ENCODE peak calls at places on chromosomes 12 and 14, in five cellular contexts. V is tibial nerve, T is esophagus squamous epithelium, W is right lobe of liver, I is IMR-90. Q is an unnamed sample.

GRCh38 chr12:19694627-19695026 is 255.3 kb downstream of the AEBP2 start:
- DNase-seq in V (no peak), T (no peak), W (no peak), I (peak; percentile 36), Q (no peak)

GRCh38 chr14:23047042-23047634 is 5.1 kb downstream of the PSMB11 start:
- DNase-seq in V (no peak), T (no peak), W (no peak), I (no peak), Q (no peak)

GRCh38 chr12:85676816-85677749 is 159.1 kb downstream of the RASSF9 start:
- DNase-seq in V (no peak), T (no peak), W (no peak), I (no peak), Q (no peak)

GRCh38 chr14:104928391-104929133 is 3.9 kb downstream of the PLD4 start:
- DNase-seq in V (no peak), T (no peak), W (no peak), I (no peak), Q (no peak)

GRCh38 chr14:65290830-65291229 is 121.7 kb upstream of the FUT8 start:
- DNase-seq in V (no peak), T (no peak), W (no peak), I (peak; percentile 85), Q (no peak)

GRCh38 chr12:18158774-18159557 is 69.0 kb upstream of the RERGL start:
- DNase-seq in V (peak; percentile 44), T (no peak), W (no peak), I (peak; percentile 25), Q (peak; percentile 60)

GRCh38 chr12:33322519-33322918 is 117.1 kb downstream of the SYT10 start:
- DNase-seq in V (no peak), T (no peak), W (no peak), I (no peak), Q (no peak)

GRCh38 chr12:19826988-19827550 is 387.8 kb downstream of the AEBP2 start:
- DNase-seq in V (no peak), T (no peak), W (no peak), I (peak; percentile 18), Q (no peak)

DNA sequence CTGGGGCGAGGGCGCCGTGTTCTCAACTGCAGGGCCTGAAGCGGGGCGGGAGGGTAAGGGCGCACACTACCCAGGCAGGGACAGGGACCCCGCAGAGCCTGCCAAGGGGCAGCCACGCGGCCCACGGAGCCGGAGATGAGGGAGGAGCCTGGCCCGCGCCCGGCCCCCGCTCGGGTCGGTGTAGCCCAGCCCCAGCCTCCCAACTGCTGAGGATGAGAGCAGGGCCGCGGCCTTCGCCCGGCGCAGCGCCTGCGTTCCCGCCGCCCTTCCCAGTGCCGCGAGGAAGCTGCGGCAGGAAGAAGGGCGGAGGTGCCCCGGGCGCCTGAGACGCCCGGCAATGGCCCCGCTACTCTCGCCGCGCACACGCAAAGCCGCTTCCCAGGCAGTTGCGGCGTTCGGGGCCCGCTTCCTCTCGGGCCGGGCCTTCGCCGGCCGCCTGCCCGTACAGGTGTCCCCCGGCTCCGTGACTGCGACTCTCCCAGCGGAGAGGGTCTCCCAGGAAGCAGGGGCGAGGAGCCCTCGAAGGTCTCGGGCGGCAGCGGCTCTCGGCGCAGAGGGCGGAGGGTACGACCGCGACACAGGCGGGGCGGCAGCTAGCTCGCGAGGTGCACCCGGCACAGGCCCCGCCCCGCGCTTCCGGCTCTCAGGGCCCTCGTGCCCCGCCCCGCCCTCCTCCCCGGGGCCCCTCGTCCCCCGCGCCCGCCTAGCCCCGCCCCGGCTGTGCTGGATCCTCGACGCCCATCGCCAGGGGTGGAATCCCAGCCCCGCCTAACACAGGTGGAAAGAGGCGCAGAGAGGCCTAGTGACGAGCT is 24.8 kb upstream of the YY1 start:
- DNase-seq in V (peak; percentile 69), T (peak; percentile 64), W (peak; percentile 96), I (peak; percentile 37), Q (peak; percentile 94)
- TF ChIP-seq POLR2A in V (peak; percentile 66), T (peak; percentile 93), W (peak; percentile 92), I (peak; percentile 64), Q (peak; percentile 87)

GRCh38 chr14:34023824-34024767 is 73.2 kb upstream of the EGLN3 start:
- DNase-seq in V (no peak), T (no peak), W (no peak), I (no peak), Q (no peak)
- TF ChIP-seq POLR2A in V (no peak), T (no peak), W (no peak), I (no peak), Q (no peak)

GRCh38 chr12:11651785-11652184 is 2.3 kb downstream of the ETV6 start:
- DNase-seq in V (no peak), T (no peak), W (no peak), I (peak; percentile 42), Q (peak; percentile 20)

GRCh38 chr12:11650697-11651281 is 1.3 kb downstream of the ETV6 start:
- DNase-seq in V (no peak), T (no peak), W (no peak), I (peak; percentile 37), Q (peak; percentile 55)

GRCh38 chr12:11651377-11651776 is 1.9 kb downstream of the ETV6 start:
- DNase-seq in V (no peak), T (no peak), W (no peak), I (no peak), Q (peak; percentile 29)

GRCh38 chr12:11653215-11653753 is 3.8 kb downstream of the ETV6 start:
- DNase-seq in V (no peak), T (no peak), W (no peak), I (peak; percentile 43), Q (peak; percentile 24)

GRCh38 chr12:11652351-11653040 is 3.0 kb downstream of the ETV6 start:
- DNase-seq in V (peak; percentile 40), T (no peak), W (no peak), I (peak; percentile 67), Q (peak; percentile 34)
- TF ChIP-seq POLR2A in V (no peak), T (peak; percentile 55), W (peak; percentile 40), I (peak; percentile 64), Q (peak; percentile 8)

GRCh38 chr12:14613718-14614117 is 46.0 kb upstream of the PLBD1 start:
- DNase-seq in V (no peak), T (no peak), W (no peak), I (no peak), Q (no peak)
- TF ChIP-seq POLR2A in V (no peak), T (no peak), W (no peak), I (no peak), Q (no peak)

DNA sequence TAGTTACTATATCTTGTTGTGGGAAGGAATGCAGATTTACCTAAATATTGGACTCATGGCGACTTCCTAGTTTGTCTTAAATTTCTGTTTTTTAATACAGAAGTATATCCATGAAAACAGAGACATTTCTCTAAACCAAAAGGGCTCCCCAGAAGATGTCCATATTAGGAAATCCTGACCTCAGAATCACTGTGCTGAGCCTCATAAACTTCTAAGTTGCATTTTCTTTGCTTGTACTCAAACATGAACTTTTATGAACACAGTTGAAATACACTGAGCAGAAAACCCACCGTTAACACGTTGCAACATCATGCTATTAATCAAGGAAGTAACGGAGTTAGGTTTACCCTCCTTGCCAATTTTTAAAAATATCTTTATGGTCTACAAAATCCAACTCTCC is 42.9 kb upstream of the NR2C1 start:
- DNase-seq in V (no peak), T (no peak), W (no peak), I (no peak), Q (no peak)
- TF ChIP-seq POLR2A in V (no peak), T (no peak), W (no peak), I (no peak), Q (no peak)

GRCh38 chr12:9037431-9037830 is 48.1 kb downstream of the KLRG1 start:
- DNase-seq in V (no peak), T (no peak), W (no peak), I (no peak), Q (no peak)

GRCh38 chr12:9039397-9039977 is 50.1 kb downstream of the KLRG1 start:
- DNase-seq in V (peak; percentile 42), T (no peak), W (no peak), I (peak; percentile 40), Q (peak; percentile 57)

GRCh38 chr12:9043766-9044165 is 54.4 kb downstream of the KLRG1 start:
- DNase-seq in V (no peak), T (no peak), W (no peak), I (no peak), Q (no peak)

GRCh38 chr12:9041321-9041720 is 52.0 kb downstream of the KLRG1 start:
- DNase-seq in V (no peak), T (no peak), W (no peak), I (peak; percentile 17), Q (no peak)

DNA sequence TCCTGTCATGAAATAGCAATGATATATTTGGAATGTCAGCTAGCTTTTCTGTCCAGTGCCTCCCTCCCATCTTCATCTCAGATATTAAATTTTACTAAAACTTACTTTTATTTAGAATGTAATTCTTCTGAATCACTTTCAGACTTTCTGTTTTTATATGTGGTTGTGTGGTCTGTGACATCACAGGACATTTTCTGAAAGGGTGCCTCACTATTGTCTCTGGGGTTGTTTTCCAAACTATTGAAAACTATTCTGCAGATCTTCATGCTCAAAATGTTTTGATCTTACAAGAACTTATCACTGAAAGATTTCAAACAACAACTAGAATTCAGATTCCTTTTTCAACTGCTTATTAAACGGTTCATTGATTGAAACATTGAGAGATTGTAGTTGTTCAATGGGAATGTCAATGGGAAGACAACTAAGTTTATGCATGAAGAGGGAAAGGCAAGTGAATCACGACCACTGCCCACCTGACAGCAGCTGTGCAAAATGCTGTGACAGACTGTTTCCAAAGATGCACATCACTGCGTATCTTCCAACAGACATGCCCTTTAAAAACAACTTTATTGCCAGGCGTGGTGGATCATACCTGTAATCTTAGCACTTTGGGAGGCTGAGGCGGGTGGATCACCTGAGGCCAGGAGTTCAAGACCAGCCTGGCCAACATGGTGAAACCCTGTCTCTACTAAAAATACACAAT is 51.3 kb downstream of the KLRG1 start:
- DNase-seq in V (no peak), T (no peak), W (no peak), I (no peak), Q (no peak)
- TF ChIP-seq POLR2A in V (no peak), T (no peak), W (no peak), I (no peak), Q (no peak)

GRCh38 chr14:92540472-92541048 is 27.0 kb downstream of the RIN3 start:
- DNase-seq in V (peak; percentile 93), T (peak; percentile 23), W (peak; percentile 92), I (peak; percentile 100), Q (peak; percentile 28)
- TF ChIP-seq POLR2A in V (no peak), T (no peak), W (no peak), I (no peak), Q (no peak)

GRCh38 chr12:122265433-122265832 is 861 bp downstream of the VPS33A start:
- DNase-seq in V (no peak), T (no peak), W (no peak), I (no peak), Q (peak; percentile 37)

DNA sequence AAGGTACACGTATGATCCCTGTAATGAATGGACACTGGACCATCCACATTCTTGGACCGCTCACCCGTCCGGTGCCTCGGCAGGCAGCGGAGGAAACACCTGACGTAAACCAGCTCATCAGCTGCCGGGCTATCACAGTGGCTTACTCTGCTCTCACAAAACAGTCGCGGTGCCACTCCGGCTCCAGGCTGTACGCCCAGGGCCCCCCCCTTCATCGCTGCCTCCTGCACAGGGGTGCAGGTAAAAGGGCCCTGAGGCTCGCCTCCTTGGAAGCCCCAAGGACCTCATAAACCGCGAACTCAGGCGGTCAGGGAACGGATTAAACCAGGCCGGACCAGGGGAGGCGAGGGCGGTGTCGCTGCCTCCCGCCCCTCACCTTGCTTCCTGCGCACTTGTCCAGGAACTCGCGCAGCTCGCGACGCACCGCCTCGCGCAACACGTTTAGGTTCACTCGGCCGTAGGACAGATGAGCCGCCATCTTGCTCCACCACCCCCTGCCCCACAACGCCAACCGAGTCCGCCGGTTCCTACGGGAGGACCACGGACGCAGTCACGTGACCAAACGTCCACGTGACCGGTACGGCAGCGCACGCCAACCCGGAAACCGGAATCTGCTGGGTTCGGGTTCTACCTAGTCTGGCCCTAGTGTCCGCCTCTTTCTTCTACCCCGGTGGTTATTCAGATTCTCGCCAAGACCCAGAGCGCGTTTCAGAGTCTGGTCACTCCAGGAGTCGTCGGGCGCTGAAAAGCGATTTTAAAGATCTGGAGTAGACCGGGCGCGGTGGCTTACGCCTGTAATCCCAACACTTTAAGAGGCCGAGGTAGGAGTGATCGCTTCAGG is at the start of gene VPS33A:
- DNase-seq in V (peak; percentile 95), T (peak; percentile 75), W (peak; percentile 96), I (peak; percentile 99), Q (peak; percentile 98)
- TF ChIP-seq POLR2A in V (no peak), T (peak; percentile 45), W (peak; percentile 51), I (peak; percentile 78), Q (peak; percentile 90)